ENCODE peak calls at places on chromosomes 2 and 18, in nine cellular contexts. L, X, K, C, G, E, U, Q and S are unnamed samples.

GRCh38 chr2:102669401-102669800 is 50.0 kb downstream of the SLC9A2 start:
- DNase-seq in C (no peak), E (no peak), Q (no peak), K (no peak), U (no peak), X (no peak), L (no peak), G (no peak), S (no peak)

GRCh38 chr2:99881901-99882591 is 260.3 kb downstream of the AFF3 start:
- DNase-seq in G (no peak), K (peak), L (no peak), C (no peak), U (no peak), Q (peak), X (no peak), E (no peak), S (no peak)

GRCh38 chr18:30987479-30988241 is 54.9 kb downstream of the DSC3 start:
- DNase-seq in K (no peak), C (peak), U (no peak), Q (no peak), L (no peak), G (no peak), X (no peak), E (no peak), S (no peak)

GRCh38 chr2:10424051-10424450 is 24.1 kb downstream of the ODC1 start:
- DNase-seq in U (no peak), E (no peak), K (peak), C (no peak), L (no peak), Q (no peak), X (no peak), G (no peak), S (peak)

GRCh38 chr2:181235683-181236459 is 221.3 kb upstream of the ITGA4 start:
- DNase-seq in C (no peak), U (no peak), X (no peak), L (no peak), G (peak), Q (no peak), E (no peak), K (no peak), S (no peak)

GRCh38 chr18:49230331-49230730 is 230.1 kb downstream of the DYM start:
- DNase-seq in X (no peak), U (no peak), E (no peak), L (no peak), G (no peak), C (no peak), Q (peak), K (no peak), S (no peak)

GRCh38 chr2:38376346-38376682 is 759 bp downstream of the ATL2 start:
- DNase-seq in Q (peak), U (no peak), L (peak), X (peak), C (peak), K (no peak), G (peak), E (no peak), S (no peak)

GRCh38 chr2:11703700-11704099 is 33.7 kb upstream of the NTSR2 start:
- DNase-seq in K (no peak), Q (peak), U (no peak), X (no peak), G (no peak), L (no peak), E (no peak), C (no peak), S (no peak)

GRCh38 chr2:45860136-45861106 is 208.9 kb downstream of the PRKCE start:
- DNase-seq in C (peak), E (no peak), L (no peak), G (no peak), K (no peak), U (peak), X (no peak), Q (peak), S (no peak)

GRCh38 chr2:36697424-36698066 is 1.0 kb downstream of the VIT start:
- DNase-seq in U (no peak), E (no peak), X (no peak), K (no peak), C (no peak), G (no peak), L (no peak), Q (no peak), S (no peak)

GRCh38 chr2:44168684-44169154 is at the start of gene PPM1B:
- DNase-seq in U (peak), X (peak), Q (no peak), L (peak), E (peak), C (peak), K (no peak), G (peak), S (no peak)

GRCh38 chr2:925711-926110 is 24.9 kb upstream of the SNTG2 start:
- DNase-seq in U (no peak), L (no peak), K (no peak), G (no peak), Q (no peak), X (no peak), E (no peak), C (no peak), S (no peak)

GRCh38 chr2:167550448-167550847 is 662.2 kb downstream of the XIRP2 start:
- DNase-seq in G (no peak), E (no peak), Q (no peak), X (no peak), U (no peak), L (no peak), K (no peak), C (no peak), S (peak)